ENCODE peak calls at places on chromosomes 5 and 9, in four cellular contexts. One of them, this sample, is unnamed.

GRCh38 chr5:150461231-150461630 is 11.7 kb upstream of the RPS14 start:
- DNase-seq in mesenchymal stem cell: no peak
- DNase-seq in naive thymus-derived CD4-positive, alpha-beta T cell: no peak
- DNase-seq in lower lobe of right lung: peak; percentile 53
- DNase-seq in this sample: no peak

GRCh38 chr9:34254141-34254913 is 74.7 kb downstream of the KIF24 start:
- DNase-seq in mesenchymal stem cell: peak; percentile 61
- DNase-seq in lower lobe of right lung: no peak
- DNase-seq in naive thymus-derived CD4-positive, alpha-beta T cell: no peak
- DNase-seq in this sample: no peak

GRCh38 chr9:17906204-17906840 is 327.5 kb downstream of the SH3GL2 start:
- DNase-seq in lower lobe of right lung: peak; percentile 35
- DNase-seq in mesenchymal stem cell: no peak
- DNase-seq in naive thymus-derived CD4-positive, alpha-beta T cell: no peak
- DNase-seq in this sample: no peak

GRCh38 chr9:71981944-71982343 is 70.5 kb downstream of the C9orf85 start:
- DNase-seq in naive thymus-derived CD4-positive, alpha-beta T cell: no peak
- DNase-seq in mesenchymal stem cell: no peak
- DNase-seq in lower lobe of right lung: no peak
- DNase-seq in this sample: no peak

GRCh38 chr9:79583957-79584654 is 12.3 kb downstream of the TLE4 start:
- DNase-seq in mesenchymal stem cell: no peak
- DNase-seq in naive thymus-derived CD4-positive, alpha-beta T cell: no peak
- DNase-seq in lower lobe of right lung: peak; percentile 81
- DNase-seq in this sample: no peak

GRCh38 chr9:120593250-120593954 is 13.4 kb upstream of the CDK5RAP2 start:
- DNase-seq in naive thymus-derived CD4-positive, alpha-beta T cell: no peak
- DNase-seq in lower lobe of right lung: no peak
- DNase-seq in mesenchymal stem cell: no peak
- DNase-seq in this sample: no peak

GRCh38 chr5:121691478-121691877 is 160.2 kb upstream of the FTMT start:
- DNase-seq in lower lobe of right lung: no peak
- DNase-seq in naive thymus-derived CD4-positive, alpha-beta T cell: no peak
- DNase-seq in mesenchymal stem cell: peak; percentile 33
- DNase-seq in this sample: no peak

GRCh38 chr5:147756566-147756965 is 26.0 kb downstream of the JAKMIP2 start:
- DNase-seq in mesenchymal stem cell: no peak
- DNase-seq in lower lobe of right lung: no peak
- DNase-seq in naive thymus-derived CD4-positive, alpha-beta T cell: no peak
- DNase-seq in this sample: no peak

GRCh38 chr5:88680253-88681132 is 202.5 kb downstream of the MEF2C start:
- DNase-seq in naive thymus-derived CD4-positive, alpha-beta T cell: peak; percentile 87
- DNase-seq in mesenchymal stem cell: peak; percentile 54
- DNase-seq in lower lobe of right lung: peak; percentile 80
- DNase-seq in this sample: peak; percentile 78

GRCh38 chr5:1884638-1885475 is 2.1 kb upstream of the IRX4 start:
- DNase-seq in mesenchymal stem cell: no peak
- DNase-seq in naive thymus-derived CD4-positive, alpha-beta T cell: no peak
- DNase-seq in lower lobe of right lung: peak; percentile 19
- DNase-seq in this sample: no peak

GRCh38 chr9:79694676-79695400 is 123.1 kb downstream of the TLE4 start:
- DNase-seq in mesenchymal stem cell: peak; percentile 90
- DNase-seq in lower lobe of right lung: no peak
- DNase-seq in naive thymus-derived CD4-positive, alpha-beta T cell: no peak
- DNase-seq in this sample: no peak

GRCh38 chr5:169503899-169504298 is 79.7 kb upstream of the SPDL1 start:
- DNase-seq in naive thymus-derived CD4-positive, alpha-beta T cell: no peak
- DNase-seq in mesenchymal stem cell: no peak
- DNase-seq in lower lobe of right lung: no peak
- DNase-seq in this sample: no peak

GRCh38 chr5:125976421-125977060 is 446.7 kb upstream of the GRAMD2B start:
- DNase-seq in mesenchymal stem cell: no peak
- DNase-seq in naive thymus-derived CD4-positive, alpha-beta T cell: no peak
- DNase-seq in lower lobe of right lung: no peak
- DNase-seq in this sample: no peak

DNA sequence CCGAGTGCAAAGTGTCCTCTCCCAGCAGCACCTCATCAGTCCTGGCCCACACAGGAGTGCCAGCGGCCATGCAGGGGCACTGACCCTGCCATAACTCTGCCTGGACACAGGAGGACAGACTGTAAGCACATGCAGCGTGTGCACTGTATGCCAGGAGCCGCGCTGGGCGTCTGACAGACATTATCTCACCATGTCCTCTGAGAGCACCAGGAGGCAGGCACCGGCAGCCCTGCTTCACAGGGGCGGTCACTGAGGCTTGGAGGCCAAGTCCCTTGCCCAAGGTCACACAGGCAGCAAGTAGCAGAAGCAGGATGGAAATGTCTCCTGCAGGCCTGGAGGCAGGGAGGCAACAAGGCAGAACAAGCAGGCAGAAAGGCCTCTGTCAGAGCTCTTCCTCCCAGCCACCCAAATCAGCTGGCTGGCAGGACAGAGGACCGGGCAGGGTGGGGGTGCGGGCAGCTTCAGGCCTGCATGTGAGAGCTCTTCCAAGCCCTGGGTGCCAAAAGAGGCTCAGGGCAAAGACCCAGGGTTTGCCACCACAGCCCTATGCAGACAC is 8.4 kb downstream of the EEIG1 start:
- DNase-seq in mesenchymal stem cell: peak; percentile 35
- DNase-seq in lower lobe of right lung: no peak
- DNase-seq in naive thymus-derived CD4-positive, alpha-beta T cell: no peak
- DNase-seq in this sample: peak; percentile 53
- H3K4me1 ChIP-seq in mesenchymal stem cell: peaks cover 74% of the 10 kb centered on the region
- H3K4me1 ChIP-seq in lower lobe of right lung: peaks cover 99% of the 10 kb centered on the region
- H3K4me1 ChIP-seq in naive thymus-derived CD4-positive, alpha-beta T cell: peaks cover 44% of the 10 kb centered on the region
- H3K4me1 ChIP-seq in this sample: peaks cover 87% of the 10 kb centered on the region

DNA sequence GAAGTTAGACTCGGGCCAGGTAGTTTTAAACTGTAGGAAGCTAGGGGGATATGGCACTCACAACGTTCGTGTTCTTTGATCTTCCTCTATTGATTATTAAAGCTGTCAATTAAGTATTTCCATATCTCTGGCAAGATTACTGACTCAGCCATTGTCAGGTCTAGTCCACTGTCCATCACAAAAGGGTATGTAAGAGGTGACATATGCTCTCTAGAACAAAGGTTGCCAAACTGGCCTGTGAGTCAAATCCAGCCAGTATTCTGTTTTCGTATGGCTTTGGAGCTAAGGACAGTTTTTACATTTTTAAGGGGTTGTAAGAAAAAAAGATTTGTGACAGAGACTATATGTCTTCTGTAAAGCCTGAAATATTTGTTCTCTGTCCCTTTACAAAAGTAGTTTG is 44.2 kb downstream of the FAXDC2 start:
- DNase-seq in mesenchymal stem cell: no peak
- DNase-seq in naive thymus-derived CD4-positive, alpha-beta T cell: no peak
- DNase-seq in lower lobe of right lung: no peak
- DNase-seq in this sample: no peak
- H3K36me3 ChIP-seq in mesenchymal stem cell: peaks cover 94% of the 10 kb centered on the region
- H3K36me3 ChIP-seq in naive thymus-derived CD4-positive, alpha-beta T cell: peaks cover 34% of the 10 kb centered on the region
- H3K36me3 ChIP-seq in lower lobe of right lung: peaks cover 100% of the 10 kb centered on the region
- H3K36me3 ChIP-seq in this sample: peaks cover 48% of the 10 kb centered on the region

DNA sequence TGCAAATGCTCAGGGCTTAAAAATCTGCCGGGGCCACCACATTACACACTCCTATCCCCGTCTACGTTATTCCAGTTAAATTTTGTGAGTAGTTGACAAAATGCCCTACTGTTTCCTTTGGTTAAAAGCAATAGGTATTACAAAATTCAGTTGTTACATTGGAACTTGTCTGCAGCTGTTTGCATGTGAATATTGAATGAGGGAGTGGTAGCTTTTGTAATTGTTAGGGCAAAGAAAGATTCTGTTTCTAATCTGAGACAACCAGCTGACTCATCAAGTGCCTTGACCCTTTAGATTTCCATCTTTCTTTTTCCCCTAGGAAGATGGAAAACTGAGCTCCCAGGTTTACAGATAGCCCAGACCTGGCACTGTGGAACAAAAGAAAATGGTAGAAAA is 30.2 kb downstream of the MAML1 start:
- DNase-seq in lower lobe of right lung: no peak
- DNase-seq in naive thymus-derived CD4-positive, alpha-beta T cell: no peak
- DNase-seq in mesenchymal stem cell: peak; percentile 85
- DNase-seq in this sample: no peak
- H3K4me1 ChIP-seq in lower lobe of right lung: peaks cover 85% of the 10 kb centered on the region
- H3K4me1 ChIP-seq in naive thymus-derived CD4-positive, alpha-beta T cell: peaks cover 13% of the 10 kb centered on the region
- H3K4me1 ChIP-seq in mesenchymal stem cell: peaks cover 50% of the 10 kb centered on the region
- H3K4me1 ChIP-seq in this sample: peaks cover 14% of the 10 kb centered on the region

DNA sequence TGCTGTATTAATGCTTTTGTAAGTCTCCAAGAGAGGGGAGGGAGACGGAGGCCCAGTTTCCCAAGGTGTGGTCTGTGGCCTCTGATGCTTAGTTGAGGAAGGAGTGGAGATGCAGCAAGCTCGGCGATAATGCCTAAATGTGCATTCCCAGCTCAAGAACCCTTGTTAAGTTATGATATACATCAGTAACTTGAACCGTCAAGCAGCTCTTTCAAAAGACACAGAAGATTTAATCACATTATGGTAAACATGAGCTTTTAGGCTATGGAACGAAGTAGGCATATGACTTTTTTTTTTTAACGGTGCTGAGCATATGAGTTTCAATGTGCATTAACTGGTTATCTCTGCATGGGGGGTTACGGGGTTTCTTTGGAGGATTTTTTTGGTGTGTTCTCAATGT is 22.3 kb upstream of the GLE1 start:
- DNase-seq in lower lobe of right lung: no peak
- DNase-seq in mesenchymal stem cell: no peak
- DNase-seq in naive thymus-derived CD4-positive, alpha-beta T cell: no peak
- DNase-seq in this sample: no peak
- H3K36me3 ChIP-seq in lower lobe of right lung: peaks cover 98% of the 10 kb centered on the region
- H3K36me3 ChIP-seq in mesenchymal stem cell: peaks cover 69% of the 10 kb centered on the region
- H3K36me3 ChIP-seq in naive thymus-derived CD4-positive, alpha-beta T cell: peaks cover 7% of the 10 kb centered on the region
- H3K36me3 ChIP-seq in this sample: peaks cover 31% of the 10 kb centered on the region

DNA sequence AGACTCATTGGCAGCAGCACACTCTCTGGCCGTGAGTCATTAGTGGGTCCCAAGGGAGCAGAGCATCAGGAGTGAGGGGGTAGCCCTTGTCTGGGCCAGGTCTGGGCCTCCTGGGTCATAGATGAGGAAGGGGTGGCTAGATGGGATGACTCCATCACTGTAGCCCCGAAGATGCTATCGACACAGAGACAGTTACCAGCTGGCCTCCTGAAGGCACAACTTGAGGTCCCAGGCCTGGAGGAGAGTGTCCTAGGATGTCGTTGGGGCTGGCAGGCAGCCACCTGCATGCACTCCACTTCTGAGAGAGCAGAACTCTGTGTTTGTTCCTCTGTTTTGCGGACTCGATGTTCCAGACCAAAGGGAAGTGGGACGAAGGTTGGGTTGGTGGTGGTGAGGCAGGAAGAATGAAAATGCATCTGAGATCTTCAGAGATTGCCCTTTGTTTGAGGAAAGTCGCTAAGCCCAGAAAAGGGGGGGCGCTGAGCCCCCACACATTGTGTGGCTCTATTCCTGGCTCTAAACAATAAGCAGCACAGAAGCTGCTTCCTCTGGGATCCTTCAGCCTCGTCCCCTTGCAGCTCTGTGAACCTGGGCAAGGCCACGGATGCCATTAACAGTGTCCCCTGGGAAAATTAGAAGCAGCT is 4.7 kb downstream of the BTNL9 start:
- DNase-seq in mesenchymal stem cell: no peak
- DNase-seq in naive thymus-derived CD4-positive, alpha-beta T cell: no peak
- DNase-seq in lower lobe of right lung: no peak
- DNase-seq in this sample: no peak
- H3K4me1 ChIP-seq in mesenchymal stem cell: no peaks in the 10 kb centered on the region
- H3K4me1 ChIP-seq in naive thymus-derived CD4-positive, alpha-beta T cell: no peaks in the 10 kb centered on the region
- H3K4me1 ChIP-seq in lower lobe of right lung: peaks cover 9% of the 10 kb centered on the region
- H3K4me1 ChIP-seq in this sample: no peaks in the 10 kb centered on the region

GRCh38 chr5:177041936-177042335 is 19.4 kb downstream of the ZNF346 start:
- DNase-seq in lower lobe of right lung: no peak
- DNase-seq in mesenchymal stem cell: no peak
- DNase-seq in naive thymus-derived CD4-positive, alpha-beta T cell: no peak
- DNase-seq in this sample: no peak
- H3K36me3 ChIP-seq in lower lobe of right lung: peaks cover 43% of the 10 kb centered on the region
- H3K36me3 ChIP-seq in mesenchymal stem cell: peaks cover 50% of the 10 kb centered on the region
- H3K36me3 ChIP-seq in naive thymus-derived CD4-positive, alpha-beta T cell: peaks cover 5% of the 10 kb centered on the region
- H3K36me3 ChIP-seq in this sample: peaks cover 29% of the 10 kb centered on the region

DNA sequence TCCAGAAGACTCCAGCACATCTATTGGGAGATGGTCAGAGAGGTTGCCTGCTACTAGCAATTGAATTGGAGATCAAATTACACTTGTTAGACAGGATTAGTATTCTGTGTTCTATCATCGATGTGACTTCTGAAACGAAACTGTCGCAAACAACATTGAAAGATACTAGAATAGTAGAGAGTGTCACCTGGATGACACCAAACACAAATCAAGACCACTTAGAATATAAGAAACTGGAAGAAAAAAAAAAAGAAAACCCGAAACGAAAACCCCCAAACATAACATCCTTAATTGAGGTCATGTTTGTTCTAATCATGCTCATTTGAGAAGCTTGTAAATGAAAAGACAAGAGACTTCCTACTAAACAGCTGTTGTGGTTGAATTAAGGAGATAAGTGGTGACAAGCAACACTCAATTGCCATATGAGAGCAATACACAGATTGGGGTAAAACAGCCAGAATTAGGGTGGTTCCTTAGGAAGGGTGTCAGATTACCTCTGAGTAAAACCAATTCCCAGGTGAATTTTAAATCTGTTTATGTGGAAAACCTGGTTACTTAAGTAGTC is 97.6 kb downstream of the BASP1 start:
- DNase-seq in mesenchymal stem cell: peak; percentile 45
- DNase-seq in lower lobe of right lung: no peak
- DNase-seq in naive thymus-derived CD4-positive, alpha-beta T cell: no peak
- DNase-seq in this sample: no peak
- H3K4me1 ChIP-seq in mesenchymal stem cell: peaks cover 5% of the 10 kb centered on the region
- H3K4me1 ChIP-seq in lower lobe of right lung: peaks cover 14% of the 10 kb centered on the region
- H3K4me1 ChIP-seq in naive thymus-derived CD4-positive, alpha-beta T cell: no peaks in the 10 kb centered on the region
- H3K4me1 ChIP-seq in this sample: no peaks in the 10 kb centered on the region

GRCh38 chr9:68974431-68974830 is 39.5 kb downstream of the PRKACG start:
- DNase-seq in naive thymus-derived CD4-positive, alpha-beta T cell: no peak
- DNase-seq in lower lobe of right lung: no peak
- DNase-seq in mesenchymal stem cell: no peak
- DNase-seq in this sample: no peak

GRCh38 chr9:68974901-68975300 is 39.0 kb downstream of the PRKACG start:
- DNase-seq in mesenchymal stem cell: no peak
- DNase-seq in naive thymus-derived CD4-positive, alpha-beta T cell: no peak
- DNase-seq in lower lobe of right lung: no peak
- DNase-seq in this sample: no peak

GRCh38 chr9:68973619-68974018 is 40.3 kb downstream of the PRKACG start:
- DNase-seq in naive thymus-derived CD4-positive, alpha-beta T cell: no peak
- DNase-seq in mesenchymal stem cell: no peak
- DNase-seq in lower lobe of right lung: no peak
- DNase-seq in this sample: no peak

GRCh38 chr9:68978054-68978453 is 35.9 kb downstream of the PRKACG start:
- DNase-seq in mesenchymal stem cell: no peak
- DNase-seq in naive thymus-derived CD4-positive, alpha-beta T cell: no peak
- DNase-seq in lower lobe of right lung: no peak
- DNase-seq in this sample: no peak

GRCh38 chr9:68975644-68976043 is 38.3 kb downstream of the PRKACG start:
- DNase-seq in mesenchymal stem cell: no peak
- DNase-seq in lower lobe of right lung: no peak
- DNase-seq in naive thymus-derived CD4-positive, alpha-beta T cell: no peak
- DNase-seq in this sample: no peak
- H3K36me3 ChIP-seq in mesenchymal stem cell: no peaks in the 10 kb centered on the region
- H3K36me3 ChIP-seq in lower lobe of right lung: no peaks in the 10 kb centered on the region
- H3K36me3 ChIP-seq in naive thymus-derived CD4-positive, alpha-beta T cell: no peaks in the 10 kb centered on the region
- H3K36me3 ChIP-seq in this sample: no peaks in the 10 kb centered on the region

DNA sequence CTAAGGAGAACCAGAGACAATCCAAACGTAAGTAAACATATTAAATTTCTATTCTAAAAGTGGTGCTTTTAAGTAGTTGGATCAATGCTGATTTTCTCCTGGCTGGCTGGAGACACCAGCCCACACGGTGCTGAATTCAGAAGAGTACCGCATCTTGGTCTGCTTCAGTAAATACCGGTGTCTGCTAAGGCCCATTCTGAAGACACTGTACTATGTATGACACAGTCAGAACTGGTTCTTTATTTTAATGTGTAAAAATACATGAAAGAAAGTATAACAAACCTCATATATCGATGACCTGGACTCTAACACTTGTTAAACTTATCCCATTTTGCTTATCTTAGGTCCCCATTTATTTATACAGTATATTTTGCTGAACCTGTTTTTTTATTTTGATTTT is 32.8 kb downstream of the RAPGEF1 start:
- DNase-seq in lower lobe of right lung: no peak
- DNase-seq in naive thymus-derived CD4-positive, alpha-beta T cell: no peak
- DNase-seq in mesenchymal stem cell: no peak
- DNase-seq in this sample: no peak
- H3K4me1 ChIP-seq in lower lobe of right lung: peaks cover 98% of the 10 kb centered on the region
- H3K4me1 ChIP-seq in naive thymus-derived CD4-positive, alpha-beta T cell: peaks cover 19% of the 10 kb centered on the region
- H3K4me1 ChIP-seq in mesenchymal stem cell: peaks cover 14% of the 10 kb centered on the region
- H3K4me1 ChIP-seq in this sample: peaks cover 37% of the 10 kb centered on the region